ENCODE peak calls at places on chromosomes 6 and 20, in four cellular contexts. D is stimulated activated naive CD8-positive, alpha-beta T cell treated with anti-CD3 and anti-CD28 coated beads, Interleukin-15, amount 100 ng/mL, for 72 hours; M is brain microvascular endothelial cell; Z is HT1080. L is an unnamed sample.
A peak's percentile ranks its signal among the peaks of the same experiment; 100 is the strongest.

GRCh38 chr6:20403766-20404640 is 2.3 kb downstream of the E2F3 start:
- DNase-seq in D (peak; percentile 88), M (peak; percentile 49), Z (peak; percentile 66), L (peak; percentile 70)

GRCh38 chr20:5484926-5485325 is 168.2 kb upstream of the PROKR2 start:
- DNase-seq in D (no peak), M (no peak), Z (no peak), L (no peak)

GRCh38 chr6:81758221-81758620 is 5.7 kb upstream of the TENT5A start:
- DNase-seq in D (no peak), M (no peak), Z (no peak), L (no peak)

GRCh38 chr6:1525364-1526038 is 84.2 kb upstream of the FOXC1 start:
- DNase-seq in D (no peak), M (no peak), Z (no peak), L (no peak)

GRCh38 chr20:11001767-11002540 is 328.2 kb upstream of the JAG1 start:
- DNase-seq in D (no peak), M (peak; percentile 80), Z (peak; percentile 99), L (no peak)

GRCh38 chr6:90537027-90537426 is 49.8 kb downstream of the MAP3K7 start:
- DNase-seq in D (no peak), M (no peak), Z (no peak), L (no peak)

GRCh38 chr6:43491750-43492661 is 14.6 kb downstream of the TJAP1 start:
- DNase-seq in D (no peak), M (peak; percentile 59), Z (peak; percentile 72), L (no peak)

GRCh38 chr6:150692604-150693003 is 92.9 kb downstream of the PLEKHG1 start:
- DNase-seq in D (no peak), M (no peak), Z (no peak), L (no peak)

GRCh38 chr20:34938466-34939163 is 17.0 kb downstream of the GSS start:
- DNase-seq in D (no peak), M (no peak), Z (no peak), L (no peak)

GRCh38 chr6:156767603-156768467 is 9.3 kb upstream of the ARID1B start:
- DNase-seq in D (no peak), M (no peak), Z (no peak), L (peak; percentile 28)

GRCh38 chr6:131167773-131168172 is 32.5 kb downstream of the AKAP7 start:
- DNase-seq in D (no peak), M (no peak), Z (no peak), L (no peak)

GRCh38 chr6:47144306-47144705 is 102.2 kb upstream of the ADGRF1 start:
- DNase-seq in D (no peak), M (no peak), Z (no peak), L (no peak)

GRCh38 chr6:148760568-148761531 is 14.0 kb downstream of the UST start:
- DNase-seq in D (peak; percentile 56), M (peak; percentile 87), Z (peak; percentile 78), L (peak; percentile 96)

GRCh38 chr6:138226701-138227315 is 8.5 kb upstream of the PBOV1 start:
- DNase-seq in D (no peak), M (no peak), Z (no peak), L (no peak)

GRCh38 chr6:1607557-1608221 is 2.0 kb upstream of the FOXC1 start:
- DNase-seq in D (no peak), M (no peak), Z (no peak), L (no peak)

GRCh38 chr20:63132715-63133471 is 83.0 kb downstream of the YTHDF1 start:
- DNase-seq in D (no peak), M (no peak), Z (no peak), L (no peak)

GRCh38 chr6:16388488-16388887 is 150.1 kb downstream of the GMPR start:
- DNase-seq in D (no peak), M (no peak), Z (no peak), L (no peak)

GRCh38 chr6:62530985-62531384 is 245.0 kb upstream of the KHDRBS2 start:
- DNase-seq in D (no peak), M (no peak), Z (no peak), L (no peak)

GRCh38 chr20:59972037-59972801 is 14.0 kb downstream of the CDH26 start:
- DNase-seq in D (no peak), M (no peak), Z (no peak), L (no peak)

GRCh38 chr20:23228912-23229311 is 121.7 kb upstream of the NXT1 start:
- DNase-seq in D (no peak), M (peak; percentile 77), Z (no peak), L (no peak)

GRCh38 chr6:135664527-135664926 is 167.0 kb upstream of the AHI1 start:
- DNase-seq in D (no peak), M (no peak), Z (no peak), L (no peak)

GRCh38 chr6:13992417-13993055 is 67.8 kb downstream of the RNF182 start:
- DNase-seq in D (no peak), M (peak; percentile 77), Z (peak; percentile 88), L (no peak)

GRCh38 chr6:158819213-158819976 is at the start of gene EZR:
- DNase-seq in D (peak; percentile 81), M (peak; percentile 18), Z (peak; percentile 70), L (peak; percentile 81)

GRCh38 chr6:33577106-33577535 is 3.0 kb downstream of the BAK1 start:
- DNase-seq in D (no peak), M (no peak), Z (no peak), L (no peak)

GRCh38 chr20:3749689-3750639 is 17.5 kb downstream of the HSPA12B start:
- DNase-seq in D (peak; percentile 52), M (no peak), Z (no peak), L (no peak)

GRCh38 chr6:52089758-52090348 is 2.4 kb upstream of the PKHD1 start:
- DNase-seq in D (no peak), M (no peak), Z (peak; percentile 17), L (no peak)

GRCh38 chr20:22630698-22631097 is 46.3 kb upstream of the FOXA2 start:
- DNase-seq in D (no peak), M (no peak), Z (no peak), L (no peak)

GRCh38 chr6:3458706-3459421 is 2.0 kb upstream of the SLC22A23 start:
- DNase-seq in D (no peak), M (no peak), Z (no peak), L (no peak)

GRCh38 chr6:118895241-118895561 is 1.2 kb downstream of the ASF1A start:
- DNase-seq in D (no peak), M (no peak), Z (no peak), L (no peak)

GRCh38 chr20:53738945-53739798 is 145.5 kb upstream of the ZNF217 start:
- DNase-seq in D (no peak), M (no peak), Z (no peak), L (no peak)

GRCh38 chr6:20211941-20212391 is 303 bp downstream of the MBOAT1 start:
- DNase-seq in D (no peak), M (no peak), Z (no peak), L (no peak)

GRCh38 chr20:11777387-11777786 is 140.3 kb upstream of the BTBD3 start:
- DNase-seq in D (no peak), M (no peak), Z (no peak), L (no peak)

GRCh38 chr20:11443382-11444119 is 474.1 kb upstream of the BTBD3 start:
- DNase-seq in D (no peak), M (no peak), Z (no peak), L (no peak)

GRCh38 chr20:371755-372542 is 8.6 kb upstream of the TRIB3 start:
- DNase-seq in D (no peak), M (peak; percentile 55), Z (peak; percentile 98), L (no peak)

GRCh38 chr6:3630258-3630828 is 121.2 kb downstream of the PXDC1 start:
- DNase-seq in D (no peak), M (no peak), Z (no peak), L (no peak)

GRCh38 chr20:44586986-44587980 is 4.9 kb downstream of the PKIG start:
- DNase-seq in D (no peak), M (no peak), Z (no peak), L (no peak)

GRCh38 chr20:61205769-61206168 is 46.3 kb upstream of the CDH4 start:
- DNase-seq in D (no peak), M (no peak), Z (no peak), L (no peak)

GRCh38 chr20:63536997-63537524 is at the start of gene PTK6:
- DNase-seq in D (no peak), M (no peak), Z (no peak), L (no peak)